ENCODE peak calls at places on chromosomes 7 and 10, in seven cellular contexts. One of them, this sample, is unnamed.
A peak's percentile ranks its signal among the peaks of the same experiment; 100 is the strongest.

GRCh38 chr10:93991596-93992284 is 2.0 kb upstream of the PLCE1 start:
- DNase-seq in HCT116: peak; percentile 26
- DNase-seq in A549: peak; percentile 78
- DNase-seq in SK-N-SH: no peak
- DNase-seq in GM12878: no peak
- DNase-seq in H1: no peak
- DNase-seq in HepG2: peak; percentile 57
- DNase-seq in this sample: peak; percentile 73

GRCh38 chr10:80414126-80414898 is 6.0 kb downstream of the PRXL2A start:
- DNase-seq in HCT116: no peak
- DNase-seq in A549: no peak
- DNase-seq in SK-N-SH: peak; percentile 36
- DNase-seq in GM12878: no peak
- DNase-seq in H1: no peak
- DNase-seq in HepG2: peak; percentile 73
- DNase-seq in this sample: peak; percentile 12

GRCh38 chr10:101649530-101650085 is 45.4 kb downstream of the FBXW4 start:
- DNase-seq in HCT116: no peak
- DNase-seq in A549: no peak
- DNase-seq in SK-N-SH: no peak
- DNase-seq in GM12878: no peak
- DNase-seq in H1: no peak
- DNase-seq in HepG2: no peak
- DNase-seq in this sample: no peak

GRCh38 chr10:9733764-9734163 is 1283.9 kb upstream of the CELF2 start:
- DNase-seq in HCT116: no peak
- DNase-seq in A549: no peak
- DNase-seq in SK-N-SH: no peak
- DNase-seq in GM12878: no peak
- DNase-seq in H1: no peak
- DNase-seq in HepG2: no peak
- DNase-seq in this sample: no peak

GRCh38 chr7:103660455-103661371 is 214.7 kb upstream of the SLC26A5 start:
- DNase-seq in HCT116: no peak
- DNase-seq in A549: peak; percentile 75
- DNase-seq in SK-N-SH: no peak
- DNase-seq in GM12878: no peak
- DNase-seq in H1: no peak
- DNase-seq in HepG2: peak; percentile 100
- DNase-seq in this sample: peak; percentile 75

GRCh38 chr10:62426600-62426999 is 52.4 kb downstream of the ZNF365 start:
- DNase-seq in HCT116: peak; percentile 36
- DNase-seq in A549: peak; percentile 13
- DNase-seq in SK-N-SH: no peak
- DNase-seq in GM12878: no peak
- DNase-seq in H1: peak; percentile 7
- DNase-seq in HepG2: no peak
- DNase-seq in this sample: no peak

GRCh38 chr7:32479574-32480200 is 10.5 kb downstream of the LSM5 start:
- DNase-seq in HCT116: peak; percentile 49
- DNase-seq in A549: peak; percentile 72
- DNase-seq in SK-N-SH: peak; percentile 66
- DNase-seq in GM12878: no peak
- DNase-seq in H1: no peak
- DNase-seq in HepG2: peak; percentile 54
- DNase-seq in this sample: peak; percentile 52

GRCh38 chr7:14850039-14850438 is 52.5 kb downstream of the DGKB start:
- DNase-seq in HCT116: no peak
- DNase-seq in A549: no peak
- DNase-seq in SK-N-SH: no peak
- DNase-seq in GM12878: no peak
- DNase-seq in H1: no peak
- DNase-seq in HepG2: no peak
- DNase-seq in this sample: peak; percentile 20

GRCh38 chr10:104330168-104331117 is 7.8 kb downstream of the ITPRIP start:
- DNase-seq in HCT116: no peak
- DNase-seq in A549: peak; percentile 76
- DNase-seq in SK-N-SH: no peak
- DNase-seq in GM12878: no peak
- DNase-seq in H1: no peak
- DNase-seq in HepG2: peak; percentile 25
- DNase-seq in this sample: peak; percentile 93

GRCh38 chr10:43125881-43126731 is 12.1 kb upstream of the CSGALNACT2 start:
- DNase-seq in HCT116: no peak
- DNase-seq in A549: no peak
- DNase-seq in SK-N-SH: no peak
- DNase-seq in GM12878: no peak
- DNase-seq in H1: no peak
- DNase-seq in HepG2: no peak
- DNase-seq in this sample: no peak

GRCh38 chr7:112266141-112266540 is 59.6 kb downstream of the ZNF277 start:
- DNase-seq in HCT116: no peak
- DNase-seq in A549: no peak
- DNase-seq in SK-N-SH: no peak
- DNase-seq in GM12878: no peak
- DNase-seq in H1: no peak
- DNase-seq in HepG2: no peak
- DNase-seq in this sample: no peak

GRCh38 chr7:2307690-2308107 is 6.5 kb downstream of the SNX8 start:
- DNase-seq in HCT116: no peak
- DNase-seq in A549: no peak
- DNase-seq in SK-N-SH: peak; percentile 14
- DNase-seq in GM12878: peak; percentile 77
- DNase-seq in H1: no peak
- DNase-seq in HepG2: no peak
- DNase-seq in this sample: no peak

GRCh38 chr10:108597031-108597430 is 1326.3 kb downstream of the XPNPEP1 start:
- DNase-seq in HCT116: no peak
- DNase-seq in A549: no peak
- DNase-seq in SK-N-SH: no peak
- DNase-seq in GM12878: no peak
- DNase-seq in H1: no peak
- DNase-seq in HepG2: no peak
- DNase-seq in this sample: no peak

GRCh38 chr10:11761431-11761830 is 19.2 kb downstream of the ECHDC3 start:
- DNase-seq in HCT116: no peak
- DNase-seq in A549: no peak
- DNase-seq in SK-N-SH: no peak
- DNase-seq in GM12878: no peak
- DNase-seq in H1: no peak
- DNase-seq in HepG2: no peak
- DNase-seq in this sample: no peak

GRCh38 chr10:78752251-78752650 is 316.5 kb upstream of the ZMIZ1 start:
- DNase-seq in HCT116: no peak
- DNase-seq in A549: no peak
- DNase-seq in SK-N-SH: no peak
- DNase-seq in GM12878: no peak
- DNase-seq in H1: no peak
- DNase-seq in HepG2: no peak
- DNase-seq in this sample: no peak

GRCh38 chr10:128011059-128011979 is 104.4 kb downstream of the PTPRE start:
- DNase-seq in HCT116: peak; percentile 54
- DNase-seq in A549: peak; percentile 68
- DNase-seq in SK-N-SH: peak; percentile 95
- DNase-seq in GM12878: peak; percentile 19
- DNase-seq in H1: peak; percentile 47
- DNase-seq in HepG2: peak; percentile 43
- DNase-seq in this sample: peak; percentile 44
- TF ChIP-seq RAD21 in HCT116: peak; percentile 100
- TF ChIP-seq RAD21 in A549: peak; percentile 91
- TF ChIP-seq RAD21 in SK-N-SH: peak; percentile 97
- TF ChIP-seq RAD21 in GM12878: peak; percentile 73
- TF ChIP-seq RAD21 in H1: peak; percentile 95
- TF ChIP-seq RAD21 in HepG2: peak; percentile 87
- TF ChIP-seq RAD21 in this sample: peak; percentile 91

GRCh38 chr10:23535381-23535780 is 96.5 kb downstream of the OTUD1 start:
- DNase-seq in HCT116: no peak
- DNase-seq in A549: no peak
- DNase-seq in SK-N-SH: no peak
- DNase-seq in GM12878: no peak
- DNase-seq in H1: no peak
- DNase-seq in HepG2: no peak
- DNase-seq in this sample: no peak
- TF ChIP-seq RAD21 in HCT116: peak; percentile 20
- TF ChIP-seq RAD21 in A549: no peak
- TF ChIP-seq RAD21 in SK-N-SH: peak; percentile 32
- TF ChIP-seq RAD21 in GM12878: peak; percentile 11
- TF ChIP-seq RAD21 in H1: peak; percentile 50
- TF ChIP-seq RAD21 in HepG2: no peak
- TF ChIP-seq RAD21 in this sample: no peak

DNA sequence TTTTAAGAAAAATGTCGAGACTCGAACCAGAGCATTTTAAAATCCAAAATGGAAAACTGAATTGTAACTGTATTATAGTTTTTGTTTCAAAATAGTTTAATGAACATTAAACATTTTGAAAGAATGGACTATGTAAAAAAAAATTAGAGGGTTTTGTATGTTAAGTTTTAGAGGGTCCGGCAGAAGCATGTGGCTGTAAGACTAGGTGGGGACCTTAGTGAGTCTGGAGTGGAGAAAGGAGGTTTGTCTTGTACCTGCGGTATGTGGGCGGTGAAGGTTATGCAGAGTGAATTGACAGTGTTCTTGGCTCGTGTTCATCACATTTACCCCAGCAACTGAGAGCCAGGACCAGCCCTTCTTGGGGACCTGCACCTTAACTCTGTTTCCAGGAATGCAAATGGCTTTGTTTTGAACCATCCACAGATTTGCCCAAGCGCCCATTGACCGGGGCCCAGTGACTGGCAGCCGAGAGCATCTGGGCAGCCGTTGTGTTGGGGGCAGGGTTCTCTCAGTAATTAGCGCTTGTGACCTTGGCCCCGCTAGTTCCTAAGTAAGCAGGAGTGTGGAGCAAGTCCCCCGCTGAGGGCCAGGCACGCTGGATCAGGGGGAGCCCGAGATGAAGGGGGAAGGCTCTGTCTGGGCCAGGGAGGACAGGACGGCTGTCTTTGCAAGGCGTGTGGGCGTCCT is 1.4 kb upstream of the KLF6 start:
- DNase-seq in HCT116: peak; percentile 71
- DNase-seq in A549: peak; percentile 30
- DNase-seq in SK-N-SH: no peak
- DNase-seq in GM12878: no peak
- DNase-seq in H1: no peak
- DNase-seq in HepG2: peak; percentile 85
- DNase-seq in this sample: peak; percentile 42
- TF ChIP-seq RAD21 in HCT116: no peak
- TF ChIP-seq RAD21 in A549: no peak
- TF ChIP-seq RAD21 in SK-N-SH: no peak
- TF ChIP-seq RAD21 in GM12878: no peak
- TF ChIP-seq RAD21 in H1: no peak
- TF ChIP-seq RAD21 in HepG2: peak; percentile 57
- TF ChIP-seq RAD21 in this sample: no peak

GRCh38 chr7:114130860-114131259 is 212.1 kb upstream of the PPP1R3A start:
- DNase-seq in HCT116: no peak
- DNase-seq in A549: no peak
- DNase-seq in SK-N-SH: no peak
- DNase-seq in GM12878: no peak
- DNase-seq in H1: no peak
- DNase-seq in HepG2: no peak
- DNase-seq in this sample: no peak
- TF ChIP-seq RAD21 in HCT116: no peak
- TF ChIP-seq RAD21 in A549: no peak
- TF ChIP-seq RAD21 in SK-N-SH: no peak
- TF ChIP-seq RAD21 in GM12878: no peak
- TF ChIP-seq RAD21 in H1: no peak
- TF ChIP-seq RAD21 in HepG2: no peak
- TF ChIP-seq RAD21 in this sample: no peak